ENCODE peak calls at places on chromosome 10, in six cellular contexts. One of them, this sample, is unnamed.
A peak's percentile ranks its signal among the peaks of the same experiment; 100 is the strongest.

GRCh38 chr10:73424478-73424877 is 8.9 kb downstream of the MSS51 start:
- DNase-seq in neuronal stem cell: no peak
- DNase-seq in IMR-90: no peak
- DNase-seq in H1: no peak
- DNase-seq in mesenchymal stem cell: no peak
- DNase-seq in mesendoderm: no peak
- DNase-seq in this sample: no peak

GRCh38 chr10:24262929-24263653 is 54.2 kb downstream of the KIAA1217 start:
- DNase-seq in neuronal stem cell: no peak
- DNase-seq in IMR-90: no peak
- DNase-seq in H1: no peak
- DNase-seq in mesenchymal stem cell: peak; percentile 8
- DNase-seq in mesendoderm: peak; percentile 57
- DNase-seq in this sample: peak; percentile 76

GRCh38 chr10:22427890-22428571 is 82.7 kb downstream of the SPAG6 start:
- DNase-seq in neuronal stem cell: no peak
- DNase-seq in IMR-90: peak; percentile 90
- DNase-seq in H1: no peak
- DNase-seq in mesenchymal stem cell: peak; percentile 73
- DNase-seq in mesendoderm: no peak
- DNase-seq in this sample: no peak

GRCh38 chr10:70369498-70370018 is 12.9 kb downstream of the LRRC20 start:
- DNase-seq in neuronal stem cell: no peak
- DNase-seq in IMR-90: no peak
- DNase-seq in H1: no peak
- DNase-seq in mesenchymal stem cell: no peak
- DNase-seq in mesendoderm: no peak
- DNase-seq in this sample: no peak

GRCh38 chr10:110498982-110499795 is 1.5 kb downstream of the DUSP5 start:
- DNase-seq in neuronal stem cell: no peak
- DNase-seq in IMR-90: peak; percentile 74
- DNase-seq in H1: peak; percentile 73
- DNase-seq in mesenchymal stem cell: peak; percentile 68
- DNase-seq in mesendoderm: peak; percentile 96
- DNase-seq in this sample: peak; percentile 54

GRCh38 chr10:97714401-97715258 is 1.1 kb downstream of the MARVELD1 start:
- DNase-seq in neuronal stem cell: no peak
- DNase-seq in IMR-90: peak; percentile 71
- DNase-seq in H1: peak; percentile 84
- DNase-seq in mesenchymal stem cell: peak; percentile 80
- DNase-seq in mesendoderm: peak; percentile 92
- DNase-seq in this sample: peak; percentile 78

GRCh38 chr10:28677889-28678686 is 767 bp downstream of the BAMBI start:
- DNase-seq in neuronal stem cell: no peak
- DNase-seq in IMR-90: peak; percentile 22
- DNase-seq in H1: peak; percentile 59
- DNase-seq in mesenchymal stem cell: peak; percentile 37
- DNase-seq in mesendoderm: peak; percentile 48
- DNase-seq in this sample: peak; percentile 65

GRCh38 chr10:95567903-95568630 is 6.9 kb upstream of the SORBS1 start:
- DNase-seq in neuronal stem cell: no peak
- DNase-seq in IMR-90: no peak
- DNase-seq in H1: no peak
- DNase-seq in mesenchymal stem cell: no peak
- DNase-seq in mesendoderm: no peak
- DNase-seq in this sample: no peak

GRCh38 chr10:52440612-52441285 is 126.7 kb downstream of the DKK1 start:
- DNase-seq in neuronal stem cell: no peak
- DNase-seq in IMR-90: no peak
- DNase-seq in H1: no peak
- DNase-seq in mesenchymal stem cell: no peak
- DNase-seq in mesendoderm: no peak
- DNase-seq in this sample: no peak

GRCh38 chr10:113019692-113020424 is 69.8 kb downstream of the TCF7L2 start:
- DNase-seq in neuronal stem cell: peak; percentile 80
- DNase-seq in IMR-90: no peak
- DNase-seq in H1: no peak
- DNase-seq in mesenchymal stem cell: no peak
- DNase-seq in mesendoderm: no peak
- DNase-seq in this sample: no peak

GRCh38 chr10:11454958-11455566 is 156.4 kb downstream of the USP6NL start:
- DNase-seq in neuronal stem cell: no peak
- DNase-seq in IMR-90: no peak
- DNase-seq in H1: peak; percentile 55
- DNase-seq in mesenchymal stem cell: no peak
- DNase-seq in mesendoderm: peak; percentile 45
- DNase-seq in this sample: no peak

GRCh38 chr10:132749428-132749780 is 36.5 kb downstream of the NKX6-2 start:
- DNase-seq in neuronal stem cell: no peak
- DNase-seq in IMR-90: no peak
- DNase-seq in H1: no peak
- DNase-seq in mesenchymal stem cell: no peak
- DNase-seq in mesendoderm: no peak
- DNase-seq in this sample: no peak

GRCh38 chr10:7264313-7264741 is 146.5 kb downstream of the SFMBT2 start:
- DNase-seq in neuronal stem cell: no peak
- DNase-seq in IMR-90: peak; percentile 17
- DNase-seq in H1: no peak
- DNase-seq in mesenchymal stem cell: no peak
- DNase-seq in mesendoderm: peak; percentile 18
- DNase-seq in this sample: no peak

GRCh38 chr10:77264107-77264506 is 373.5 kb downstream of the KCNMA1 start:
- DNase-seq in neuronal stem cell: no peak
- DNase-seq in IMR-90: no peak
- DNase-seq in H1: no peak
- DNase-seq in mesenchymal stem cell: no peak
- DNase-seq in mesendoderm: no peak
- DNase-seq in this sample: no peak

GRCh38 chr10:12594448-12594944 is 245.1 kb downstream of the CAMK1D start:
- DNase-seq in neuronal stem cell: no peak
- DNase-seq in IMR-90: no peak
- DNase-seq in H1: no peak
- DNase-seq in mesenchymal stem cell: no peak
- DNase-seq in mesendoderm: no peak
- DNase-seq in this sample: no peak

GRCh38 chr10:79048639-79049550 is 19.9 kb upstream of the ZMIZ1 start:
- DNase-seq in neuronal stem cell: no peak
- DNase-seq in IMR-90: no peak
- DNase-seq in H1: no peak
- DNase-seq in mesenchymal stem cell: no peak
- DNase-seq in mesendoderm: no peak
- DNase-seq in this sample: no peak

GRCh38 chr10:119396008-119396708 is 146.4 kb downstream of the RGS10 start:
- DNase-seq in neuronal stem cell: no peak
- DNase-seq in IMR-90: no peak
- DNase-seq in H1: no peak
- DNase-seq in mesenchymal stem cell: no peak
- DNase-seq in mesendoderm: no peak
- DNase-seq in this sample: no peak

GRCh38 chr10:91043173-91043910 is 122.5 kb upstream of the ANKRD1 start:
- DNase-seq in neuronal stem cell: no peak
- DNase-seq in IMR-90: peak; percentile 16
- DNase-seq in H1: no peak
- DNase-seq in mesenchymal stem cell: peak; percentile 46
- DNase-seq in mesendoderm: peak; percentile 53
- DNase-seq in this sample: peak; percentile 56

GRCh38 chr10:29377333-29377961 is 88.6 kb downstream of the LYZL1 start:
- DNase-seq in neuronal stem cell: no peak
- DNase-seq in IMR-90: peak; percentile 42
- DNase-seq in H1: no peak
- DNase-seq in mesenchymal stem cell: peak; percentile 33
- DNase-seq in mesendoderm: peak; percentile 23
- DNase-seq in this sample: peak; percentile 54

GRCh38 chr10:48924988-48925387 is 14.7 kb downstream of the LRRC18 start:
- DNase-seq in neuronal stem cell: no peak
- DNase-seq in IMR-90: no peak
- DNase-seq in H1: no peak
- DNase-seq in mesenchymal stem cell: no peak
- DNase-seq in mesendoderm: no peak
- DNase-seq in this sample: no peak

GRCh38 chr10:117003336-117003735 is 1.7 kb downstream of the SHTN1 start:
- DNase-seq in neuronal stem cell: no peak
- DNase-seq in IMR-90: no peak
- DNase-seq in H1: no peak
- DNase-seq in mesenchymal stem cell: no peak
- DNase-seq in mesendoderm: no peak
- DNase-seq in this sample: peak; percentile 22

GRCh38 chr10:117001144-117001543 is 3.8 kb downstream of the SHTN1 start:
- DNase-seq in neuronal stem cell: no peak
- DNase-seq in IMR-90: no peak
- DNase-seq in H1: no peak
- DNase-seq in mesenchymal stem cell: no peak
- DNase-seq in mesendoderm: no peak
- DNase-seq in this sample: no peak

GRCh38 chr10:117004238-117004626 is 755 bp downstream of the SHTN1 start:
- DNase-seq in neuronal stem cell: no peak
- DNase-seq in IMR-90: peak; percentile 2
- DNase-seq in H1: no peak
- DNase-seq in mesenchymal stem cell: no peak
- DNase-seq in mesendoderm: no peak
- DNase-seq in this sample: no peak

GRCh38 chr10:117000580-117000979 is 4.4 kb downstream of the SHTN1 start:
- DNase-seq in neuronal stem cell: no peak
- DNase-seq in IMR-90: no peak
- DNase-seq in H1: no peak
- DNase-seq in mesenchymal stem cell: no peak
- DNase-seq in mesendoderm: peak; percentile 51
- DNase-seq in this sample: no peak

DNA sequence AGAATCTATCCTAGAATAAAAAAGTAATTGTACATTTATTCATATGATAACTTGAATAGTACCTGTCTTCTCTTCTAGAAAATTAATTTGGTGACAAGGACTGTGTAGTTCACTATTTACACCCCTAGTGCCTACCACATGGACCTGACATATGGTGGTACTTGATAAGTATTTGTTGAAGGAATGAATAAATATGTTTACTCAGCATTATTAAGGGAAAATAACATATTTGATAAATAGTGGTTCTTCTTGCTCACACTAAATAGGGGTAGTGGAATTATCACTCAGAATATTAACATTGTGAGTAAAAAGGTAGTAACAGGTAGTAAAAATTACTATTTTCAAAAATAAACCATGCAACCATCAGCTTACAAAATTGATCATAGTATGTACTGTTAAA is 2.8 kb downstream of the SHTN1 start:
- DNase-seq in neuronal stem cell: no peak
- DNase-seq in IMR-90: no peak
- DNase-seq in H1: no peak
- DNase-seq in mesenchymal stem cell: no peak
- DNase-seq in mesendoderm: no peak
- DNase-seq in this sample: no peak
- H3K4me3 ChIP-seq in neuronal stem cell: no peak overlapping the region
- H3K4me3 ChIP-seq in IMR-90: no peak overlapping the region
- H3K4me3 ChIP-seq in H1: no peak overlapping the region
- H3K4me3 ChIP-seq in mesenchymal stem cell: no peak overlapping the region
- H3K4me3 ChIP-seq in mesendoderm: no peak overlapping the region
- H3K4me3 ChIP-seq in this sample: no peak overlapping the region

GRCh38 chr10:34649385-34649784 is 165.7 kb downstream of the PARD3 start:
- DNase-seq in neuronal stem cell: no peak
- DNase-seq in IMR-90: peak; percentile 17
- DNase-seq in H1: no peak
- DNase-seq in mesenchymal stem cell: no peak
- DNase-seq in mesendoderm: no peak
- DNase-seq in this sample: no peak

GRCh38 chr10:34653530-34653929 is 161.6 kb downstream of the PARD3 start:
- DNase-seq in neuronal stem cell: no peak
- DNase-seq in IMR-90: no peak
- DNase-seq in H1: no peak
- DNase-seq in mesenchymal stem cell: no peak
- DNase-seq in mesendoderm: no peak
- DNase-seq in this sample: no peak

GRCh38 chr10:34650156-34650555 is 164.9 kb downstream of the PARD3 start:
- DNase-seq in neuronal stem cell: no peak
- DNase-seq in IMR-90: no peak
- DNase-seq in H1: no peak
- DNase-seq in mesenchymal stem cell: no peak
- DNase-seq in mesendoderm: no peak
- DNase-seq in this sample: no peak

GRCh38 chr10:34651381-34651780 is 163.7 kb downstream of the PARD3 start:
- DNase-seq in neuronal stem cell: no peak
- DNase-seq in IMR-90: no peak
- DNase-seq in H1: peak; percentile 20
- DNase-seq in mesenchymal stem cell: peak; percentile 44
- DNase-seq in mesendoderm: no peak
- DNase-seq in this sample: peak; percentile 46

GRCh38 chr10:34651796-34652195 is 163.3 kb downstream of the PARD3 start:
- DNase-seq in neuronal stem cell: no peak
- DNase-seq in IMR-90: no peak
- DNase-seq in H1: no peak
- DNase-seq in mesenchymal stem cell: peak; percentile 61
- DNase-seq in mesendoderm: peak; percentile 38
- DNase-seq in this sample: peak; percentile 58
- H4K8ac ChIP-seq in neuronal stem cell: no peak overlapping the region
- H4K8ac ChIP-seq in IMR-90: no peak overlapping the region
- H4K8ac ChIP-seq in H1: no peak overlapping the region
- H4K8ac ChIP-seq in mesenchymal stem cell: peak overlapping the region; percentile 28
- H4K8ac ChIP-seq in mesendoderm: no peak overlapping the region
- H4K8ac ChIP-seq in this sample: no peak overlapping the region

DNA sequence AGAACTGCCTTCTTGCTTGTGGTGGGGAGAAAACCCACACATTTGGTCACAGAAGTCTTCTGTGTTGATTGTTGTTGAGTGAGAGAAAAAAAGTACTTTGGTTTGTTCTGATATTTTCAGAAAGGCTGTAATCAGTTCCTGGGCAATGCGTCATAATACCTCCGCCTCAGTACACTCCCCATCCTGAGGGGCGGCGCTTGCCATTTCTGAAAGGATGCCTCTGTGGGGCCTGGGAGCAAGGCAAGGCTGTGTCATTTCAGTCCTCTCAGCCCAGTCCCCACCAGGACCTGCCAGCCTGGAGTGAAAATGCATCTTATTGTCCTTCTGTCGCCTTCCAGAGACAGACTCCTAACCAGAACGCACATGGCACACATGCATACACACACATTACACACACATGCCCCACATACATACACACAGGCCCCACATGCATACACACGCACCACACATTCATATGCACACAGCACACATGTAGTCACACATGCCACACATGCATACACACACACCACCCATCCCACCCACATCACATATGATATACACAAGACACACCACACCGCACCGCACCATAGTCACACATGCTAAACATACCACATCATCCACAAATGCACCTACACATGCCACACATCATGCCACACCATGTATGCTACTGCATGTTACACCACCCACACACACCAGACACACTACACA is 90.0 kb downstream of the CXCL12 start:
- DNase-seq in neuronal stem cell: no peak
- DNase-seq in IMR-90: no peak
- DNase-seq in H1: no peak
- DNase-seq in mesenchymal stem cell: no peak
- DNase-seq in mesendoderm: no peak
- DNase-seq in this sample: no peak
- H3K23ac ChIP-seq in neuronal stem cell: peak overlapping the region; percentile 43
- H3K23ac ChIP-seq in IMR-90: peak overlapping the region; percentile 7
- H3K23ac ChIP-seq in H1: no peak overlapping the region
- H3K23ac ChIP-seq in mesenchymal stem cell: no peak overlapping the region
- H3K23ac ChIP-seq in mesendoderm: no peak overlapping the region
- H3K23ac ChIP-seq in this sample: peak overlapping the region; percentile 83

GRCh38 chr10:61628875-61629513 is 33.7 kb upstream of the CABCOCO1 start:
- DNase-seq in neuronal stem cell: no peak
- DNase-seq in IMR-90: peak; percentile 95
- DNase-seq in H1: no peak
- DNase-seq in mesenchymal stem cell: peak; percentile 91
- DNase-seq in mesendoderm: peak; percentile 81
- DNase-seq in this sample: peak; percentile 97
- H3K4me3 ChIP-seq in neuronal stem cell: no peak overlapping the region
- H3K4me3 ChIP-seq in IMR-90: no peak overlapping the region
- H3K4me3 ChIP-seq in H1: no peak overlapping the region
- H3K4me3 ChIP-seq in mesenchymal stem cell: no peak overlapping the region
- H3K4me3 ChIP-seq in mesendoderm: no peak overlapping the region
- H3K4me3 ChIP-seq in this sample: no peak overlapping the region

This sample was measured in trophoblast cell.